ENCODE peak calls at places on chromosomes 4 and X, in seven cellular contexts. One of them, this sample, is unnamed.

GRCh38 chr4:153143527-153144348 is 60.5 kb upstream of the TRIM2 start:
- DNase-seq in GM10248: no peak
- DNase-seq in SK-N-DZ: peak; percentile 53
- DNase-seq in IMR-90: peak; percentile 65
- DNase-seq in NCI-H774: no peak
- DNase-seq in progenitor cell of endocrine pancreas: no peak
- DNase-seq in GM04504: no peak
- DNase-seq in this sample: no peak

GRCh38 chrX:108072746-108073145 is 18.6 kb downstream of the PSMD10 start:
- DNase-seq in progenitor cell of endocrine pancreas: no peak
- DNase-seq in GM04504: no peak
- DNase-seq in NCI-H774: no peak
- DNase-seq in IMR-90: peak; percentile 68
- DNase-seq in SK-N-DZ: no peak
- DNase-seq in GM10248: no peak
- DNase-seq in this sample: no peak

GRCh38 chr4:168504526-168504925 is 7.7 kb downstream of the PALLD start:
- DNase-seq in progenitor cell of endocrine pancreas: no peak
- DNase-seq in IMR-90: no peak
- DNase-seq in GM10248: no peak
- DNase-seq in GM04504: no peak
- DNase-seq in NCI-H774: no peak
- DNase-seq in SK-N-DZ: no peak
- DNase-seq in this sample: no peak

GRCh38 chr4:17722361-17722710 is 59.1 kb downstream of the FAM184B start:
- DNase-seq in GM10248: no peak
- DNase-seq in GM04504: peak; percentile 22
- DNase-seq in SK-N-DZ: no peak
- DNase-seq in NCI-H774: no peak
- DNase-seq in IMR-90: no peak
- DNase-seq in progenitor cell of endocrine pancreas: no peak
- DNase-seq in this sample: no peak

GRCh38 chr4:8435656-8436121 is 4.8 kb downstream of the ACOX3 start:
- DNase-seq in IMR-90: peak; percentile 15
- DNase-seq in SK-N-DZ: no peak
- DNase-seq in GM10248: peak; percentile 56
- DNase-seq in NCI-H774: no peak
- DNase-seq in GM04504: no peak
- DNase-seq in progenitor cell of endocrine pancreas: no peak
- DNase-seq in this sample: no peak

GRCh38 chr4:87179751-87180150 is 40.7 kb downstream of the KLHL8 start:
- DNase-seq in IMR-90: peak; percentile 67
- DNase-seq in progenitor cell of endocrine pancreas: no peak
- DNase-seq in SK-N-DZ: no peak
- DNase-seq in GM10248: no peak
- DNase-seq in NCI-H774: no peak
- DNase-seq in GM04504: no peak
- DNase-seq in this sample: no peak

GRCh38 chr4:61877893-61878292 is 677.8 kb downstream of the ADGRL3 start:
- DNase-seq in GM10248: no peak
- DNase-seq in progenitor cell of endocrine pancreas: no peak
- DNase-seq in IMR-90: no peak
- DNase-seq in NCI-H774: no peak
- DNase-seq in SK-N-DZ: no peak
- DNase-seq in GM04504: no peak
- DNase-seq in this sample: peak; percentile 92

GRCh38 chr4:179151770-179152169 is 1709.5 kb upstream of the AGA start:
- DNase-seq in IMR-90: no peak
- DNase-seq in NCI-H774: no peak
- DNase-seq in progenitor cell of endocrine pancreas: no peak
- DNase-seq in GM10248: no peak
- DNase-seq in GM04504: no peak
- DNase-seq in SK-N-DZ: no peak
- DNase-seq in this sample: no peak

GRCh38 chrX:119694601-119695534 is 1.9 kb upstream of the SEPTIN6 start:
- DNase-seq in SK-N-DZ: peak; percentile 55
- DNase-seq in progenitor cell of endocrine pancreas: no peak
- DNase-seq in GM04504: no peak
- DNase-seq in GM10248: no peak
- DNase-seq in NCI-H774: no peak
- DNase-seq in IMR-90: no peak
- DNase-seq in this sample: no peak

GRCh38 chr4:97558204-97558804 is 585.0 kb downstream of the STPG2 start:
- DNase-seq in GM04504: no peak
- DNase-seq in IMR-90: no peak
- DNase-seq in GM10248: no peak
- DNase-seq in SK-N-DZ: no peak
- DNase-seq in NCI-H774: no peak
- DNase-seq in progenitor cell of endocrine pancreas: no peak
- DNase-seq in this sample: no peak

GRCh38 chrX:21996872-21997271 is 35.3 kb upstream of the PHEX start:
- DNase-seq in IMR-90: peak; percentile 84
- DNase-seq in SK-N-DZ: no peak
- DNase-seq in NCI-H774: no peak
- DNase-seq in progenitor cell of endocrine pancreas: no peak
- DNase-seq in GM04504: peak; percentile 8
- DNase-seq in GM10248: no peak
- DNase-seq in this sample: no peak

GRCh38 chr4:98283219-98284199 is 22.3 kb downstream of the RAP1GDS1 start:
- DNase-seq in IMR-90: peak; percentile 55
- DNase-seq in GM04504: peak; percentile 29
- DNase-seq in progenitor cell of endocrine pancreas: no peak
- DNase-seq in NCI-H774: no peak
- DNase-seq in SK-N-DZ: peak; percentile 5
- DNase-seq in GM10248: no peak
- DNase-seq in this sample: no peak

GRCh38 chr4:143882892-143883291 is 22.5 kb downstream of the GYPE start:
- DNase-seq in SK-N-DZ: peak; percentile 11
- DNase-seq in GM04504: no peak
- DNase-seq in GM10248: no peak
- DNase-seq in IMR-90: no peak
- DNase-seq in progenitor cell of endocrine pancreas: no peak
- DNase-seq in NCI-H774: no peak
- DNase-seq in this sample: no peak

GRCh38 chr4:10074767-10075105 is 41.9 kb downstream of the WDR1 start:
- DNase-seq in progenitor cell of endocrine pancreas: no peak
- DNase-seq in GM10248: peak; percentile 19
- DNase-seq in GM04504: no peak
- DNase-seq in SK-N-DZ: no peak
- DNase-seq in NCI-H774: no peak
- DNase-seq in IMR-90: peak; percentile 70
- DNase-seq in this sample: no peak

GRCh38 chrX:10741003-10741402 is 120.6 kb upstream of the MID1 start:
- DNase-seq in GM04504: no peak
- DNase-seq in GM10248: no peak
- DNase-seq in progenitor cell of endocrine pancreas: no peak
- DNase-seq in IMR-90: no peak
- DNase-seq in SK-N-DZ: peak; percentile 74
- DNase-seq in NCI-H774: no peak
- DNase-seq in this sample: no peak

GRCh38 chr4:86032476-86033022 is 327.3 kb downstream of the MAPK10 start:
- DNase-seq in progenitor cell of endocrine pancreas: no peak
- DNase-seq in SK-N-DZ: no peak
- DNase-seq in GM10248: no peak
- DNase-seq in GM04504: peak; percentile 91
- DNase-seq in IMR-90: peak; percentile 83
- DNase-seq in NCI-H774: no peak
- DNase-seq in this sample: peak; percentile 55

GRCh38 chr4:70603856-70604255 is 11.8 kb downstream of the AMBN start:
- DNase-seq in SK-N-DZ: no peak
- DNase-seq in GM10248: no peak
- DNase-seq in progenitor cell of endocrine pancreas: no peak
- DNase-seq in GM04504: no peak
- DNase-seq in NCI-H774: no peak
- DNase-seq in IMR-90: peak; percentile 58
- DNase-seq in this sample: no peak